ENCODE peak calls at places on chromosomes 7 and 10, in seven cellular contexts. H, Y, E, Q, Z, V and I are unnamed samples.

GRCh38 chr10:107687702-107688101 is 523.2 kb upstream of the SORCS1 start:
- DNase-seq in H (no peak), Y (no peak), E (no peak), Q (no peak), Z (no peak), V (no peak), I (no peak)

GRCh38 chr10:46294641-46295230 is 7.9 kb downstream of the ANTXRL start:
- DNase-seq in H (no peak), Y (no peak), E (no peak), Q (no peak), Z (peak), V (no peak), I (no peak)

GRCh38 chr10:72259491-72260214 is 14.1 kb upstream of the DDIT4 start:
- DNase-seq in H (no peak), Y (no peak), E (no peak), Q (peak), Z (peak), V (no peak), I (no peak)

GRCh38 chr10:73780966-73781365 is 882 bp upstream of the CHCHD1 start:
- DNase-seq in H (no peak), Y (no peak), E (no peak), Q (no peak), Z (no peak), V (no peak), I (no peak)

GRCh38 chr7:80764132-80764531 is 125.7 kb downstream of the CD36 start:
- DNase-seq in H (no peak), Y (no peak), E (peak), Q (no peak), Z (no peak), V (no peak), I (no peak)

GRCh38 chr7:135744938-135745701 is 3.5 kb downstream of the FAM180A start:
- DNase-seq in H (no peak), Y (peak), E (no peak), Q (no peak), Z (no peak), V (no peak), I (peak)

GRCh38 chr10:83678850-83679249 is 460.5 kb upstream of the GHITM start:
- DNase-seq in H (no peak), Y (no peak), E (no peak), Q (no peak), Z (no peak), V (no peak), I (no peak)

GRCh38 chr10:12513775-12514663 is 164.7 kb downstream of the CAMK1D start:
- DNase-seq in H (no peak), Y (no peak), E (no peak), Q (no peak), Z (no peak), V (peak), I (no peak)

GRCh38 chr10:60208676-60209269 is 180.9 kb downstream of the ANK3 start:
- DNase-seq in H (no peak), Y (peak), E (peak), Q (peak), Z (no peak), V (no peak), I (peak)

GRCh38 chr10:124701435-124701834 is 42.7 kb downstream of the FAM53B start:
- DNase-seq in H (no peak), Y (peak), E (no peak), Q (no peak), Z (peak), V (no peak), I (peak)

GRCh38 chr7:151757274-151757673 is 119.6 kb downstream of the PRKAG2 start:
- DNase-seq in H (no peak), Y (no peak), E (no peak), Q (no peak), Z (no peak), V (no peak), I (no peak)

GRCh38 chr10:86545097-86545496 is 23.5 kb upstream of the WAPL start:
- DNase-seq in H (no peak), Y (no peak), E (no peak), Q (no peak), Z (no peak), V (no peak), I (no peak)

GRCh38 chr7:45407730-45408406 is 166.3 kb upstream of the ADCY1 start:
- DNase-seq in H (no peak), Y (no peak), E (peak), Q (no peak), Z (no peak), V (no peak), I (no peak)

GRCh38 chr10:13728898-13729535 is 142.3 kb downstream of the PRPF18 start:
- DNase-seq in H (no peak), Y (no peak), E (no peak), Q (no peak), Z (no peak), V (no peak), I (no peak)

GRCh38 chr7:77838929-77839491 is 40.4 kb downstream of the PHTF2 start:
- DNase-seq in H (no peak), Y (no peak), E (peak), Q (no peak), Z (no peak), V (no peak), I (no peak)

GRCh38 chr10:28219241-28219640 is 83.6 kb downstream of the MPP7 start:
- DNase-seq in H (no peak), Y (no peak), E (no peak), Q (no peak), Z (no peak), V (no peak), I (peak)

GRCh38 chr7:120996333-120996982 is 7.9 kb downstream of the CPED1 start:
- DNase-seq in H (no peak), Y (peak), E (no peak), Q (no peak), Z (peak), V (peak), I (peak)

GRCh38 chr10:124249812-124250432 is 156.5 kb upstream of the CHST15 start:
- DNase-seq in H (no peak), Y (no peak), E (peak), Q (no peak), Z (peak), V (no peak), I (no peak)

GRCh38 chr7:67813621-67814292 is 817.1 kb downstream of the TYW1 start:
- DNase-seq in H (no peak), Y (no peak), E (no peak), Q (no peak), Z (no peak), V (no peak), I (no peak)

GRCh38 chr10:78170026-78170475 is 136.4 kb downstream of the RPS24 start:
- DNase-seq in H (no peak), Y (peak), E (no peak), Q (peak), Z (no peak), V (no peak), I (no peak)

GRCh38 chr7:41869091-41869490 is 166.2 kb upstream of the INHBA start:
- DNase-seq in H (no peak), Y (no peak), E (no peak), Q (no peak), Z (no peak), V (no peak), I (no peak)

GRCh38 chr10:72796042-72796441 is 97.5 kb upstream of the OIT3 start:
- DNase-seq in H (no peak), Y (no peak), E (no peak), Q (peak), Z (no peak), V (no peak), I (no peak)

GRCh38 chr7:22464299-22464698 is 35.7 kb downstream of the STEAP1B start:
- DNase-seq in H (peak), Y (no peak), E (no peak), Q (no peak), Z (no peak), V (no peak), I (no peak)

GRCh38 chr7:7662527-7662926 is 22.0 kb downstream of the UMAD1 start:
- DNase-seq in H (no peak), Y (no peak), E (peak), Q (peak), Z (no peak), V (no peak), I (no peak)

GRCh38 chr7:36015733-36016132 is 137.3 kb upstream of the EEPD1 start:
- DNase-seq in H (no peak), Y (no peak), E (no peak), Q (no peak), Z (no peak), V (no peak), I (no peak)

GRCh38 chr10:109103278-109103677 is 820.0 kb downstream of the XPNPEP1 start:
- DNase-seq in H (no peak), Y (no peak), E (no peak), Q (no peak), Z (no peak), V (no peak), I (no peak)

GRCh38 chr7:51009716-51010496 is 227.2 kb upstream of the GRB10 start:
- DNase-seq in H (peak), Y (peak), E (no peak), Q (no peak), Z (no peak), V (no peak), I (no peak)

GRCh38 chr10:70513848-70514309 is 35.3 kb downstream of the PALD1 start:
- DNase-seq in H (no peak), Y (no peak), E (no peak), Q (no peak), Z (no peak), V (no peak), I (no peak)

GRCh38 chr7:40987571-40987970 is 715.3 kb downstream of the INHBA start:
- DNase-seq in H (no peak), Y (no peak), E (no peak), Q (no peak), Z (no peak), V (no peak), I (no peak)

GRCh38 chr10:132626761-132627735 is 89.5 kb downstream of the INPP5A start:
- DNase-seq in H (no peak), Y (no peak), E (no peak), Q (no peak), Z (peak), V (no peak), I (no peak)

GRCh38 chr10:100766693-100767427 is 21.5 kb downstream of the PAX2 start:
- DNase-seq in H (no peak), Y (no peak), E (peak), Q (peak), Z (no peak), V (no peak), I (no peak)

GRCh38 chr10:8435186-8436055 is 380.9 kb downstream of the GATA3 start:
- DNase-seq in H (no peak), Y (no peak), E (no peak), Q (peak), Z (no peak), V (no peak), I (no peak)

GRCh38 chr7:132738254-132738653 is 162.0 kb upstream of the PLXNA4 start:
- DNase-seq in H (no peak), Y (peak), E (no peak), Q (peak), Z (no peak), V (no peak), I (peak)

GRCh38 chr10:102646610-102647432 is 2.5 kb downstream of the TRIM8 start:
- DNase-seq in H (no peak), Y (no peak), E (peak), Q (no peak), Z (no peak), V (peak), I (no peak)

GRCh38 chr7:158395780-158396214 is 191.8 kb downstream of the PTPRN2 start:
- DNase-seq in H (no peak), Y (no peak), E (peak), Q (peak), Z (no peak), V (no peak), I (no peak)

GRCh38 chr7:135770139-135770710 is 21.6 kb upstream of the FAM180A start:
- DNase-seq in H (no peak), Y (no peak), E (no peak), Q (no peak), Z (no peak), V (no peak), I (peak)

GRCh38 chr10:12750526-12751201 is 250.8 kb downstream of the CCDC3 start:
- DNase-seq in H (no peak), Y (no peak), E (no peak), Q (no peak), Z (no peak), V (no peak), I (no peak)

GRCh38 chr10:15118615-15119014 is 21.5 kb downstream of the RPP38 start:
- DNase-seq in H (no peak), Y (no peak), E (no peak), Q (no peak), Z (no peak), V (no peak), I (no peak)

GRCh38 chr10:78513330-78513729 is 479.7 kb downstream of the RPS24 start:
- DNase-seq in H (peak), Y (no peak), E (no peak), Q (no peak), Z (no peak), V (peak), I (no peak)

GRCh38 chr10:62818426-62819011 is 2.4 kb upstream of the EGR2 start:
- DNase-seq in H (no peak), Y (peak), E (peak), Q (peak), Z (peak), V (peak), I (no peak)
- TF ChIP-seq CTCF in H (no peak), Y (no peak), E (peak), Q (no peak), Z (no peak), V (no peak), I (no peak)

DNA sequence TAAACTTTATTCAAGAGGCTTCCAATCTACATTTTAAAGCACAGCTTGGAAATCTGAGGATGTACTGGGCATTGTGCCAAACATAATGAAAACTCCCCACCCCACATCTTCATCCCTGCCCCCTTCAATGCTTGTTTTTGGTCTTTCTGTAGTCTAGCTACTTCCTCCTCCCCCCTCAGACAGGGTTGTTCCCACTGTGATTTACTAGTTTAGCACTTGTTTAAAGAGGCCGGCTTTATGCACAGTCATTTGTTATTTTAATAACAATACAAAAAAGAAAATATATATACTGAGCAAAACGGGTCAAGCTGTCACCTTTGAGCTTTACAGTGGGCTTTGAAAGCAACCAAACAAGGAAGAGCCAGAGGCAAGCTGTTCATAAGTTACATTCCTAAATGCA is 132.6 kb downstream of the CHRM2 start:
- DNase-seq in H (no peak), Y (peak), E (no peak), Q (no peak), Z (no peak), V (no peak), I (no peak)
- H3K27ac ChIP-seq in H (no peak), Y (no peak), E (no peak), Q (no peak), Z (no peak), V (no peak), I (peak)

GRCh38 chr10:11147723-11148122 is 130.1 kb downstream of the CELF2 start:
- DNase-seq in H (no peak), Y (no peak), E (peak), Q (no peak), Z (no peak), V (peak), I (no peak)
- TF ChIP-seq CTCF in H (no peak), Y (no peak), E (no peak), Q (no peak), Z (no peak), V (no peak), I (no peak)

GRCh38 chr10:30454744-30455498 is 20.9 kb downstream of the MAP3K8 start:
- DNase-seq in H (no peak), Y (peak), E (no peak), Q (no peak), Z (no peak), V (no peak), I (peak)
- H3K27ac ChIP-seq in H (peak), Y (peak), E (no peak), Q (peak), Z (peak), V (no peak), I (peak)

GRCh38 chr7:42991024-42991423 is 58.8 kb downstream of the MRPL32 start:
- DNase-seq in H (peak), Y (no peak), E (no peak), Q (no peak), Z (no peak), V (no peak), I (no peak)

GRCh38 chr7:42994096-42994495 is 61.9 kb downstream of the MRPL32 start:
- DNase-seq in H (no peak), Y (no peak), E (no peak), Q (no peak), Z (no peak), V (no peak), I (no peak)

GRCh38 chr7:42991913-42992576 is 59.9 kb downstream of the MRPL32 start:
- DNase-seq in H (no peak), Y (no peak), E (peak), Q (no peak), Z (no peak), V (no peak), I (no peak)

GRCh38 chr7:42997611-42998010 is 65.4 kb downstream of the MRPL32 start:
- DNase-seq in H (peak), Y (no peak), E (no peak), Q (no peak), Z (no peak), V (no peak), I (no peak)

GRCh38 chr7:42993038-42993437 is 60.9 kb downstream of the MRPL32 start:
- DNase-seq in H (no peak), Y (no peak), E (peak), Q (no peak), Z (no peak), V (no peak), I (no peak)
- TF ChIP-seq CTCF in H (no peak), Y (no peak), E (peak), Q (no peak), Z (no peak), V (no peak), I (peak)

DNA sequence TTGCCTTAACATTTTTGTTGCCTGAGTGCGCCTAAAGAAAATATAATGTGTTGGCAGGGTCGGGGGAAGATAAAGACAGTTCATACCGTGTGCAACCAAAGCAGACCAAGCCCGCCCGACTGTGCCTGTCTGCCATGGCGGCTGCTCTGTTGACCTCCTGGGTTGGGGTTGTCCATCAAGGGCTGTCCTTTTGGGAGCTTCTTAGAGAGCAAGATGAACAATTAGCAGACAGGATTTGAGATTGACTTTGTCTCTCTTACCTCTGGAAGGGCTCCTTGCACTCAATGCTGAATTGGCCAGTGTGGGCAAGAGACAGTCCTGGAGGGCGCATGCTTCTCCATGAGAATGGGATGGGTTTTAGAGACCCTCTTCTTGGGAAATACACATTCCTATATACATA is 319.6 kb downstream of the GLRX3 start:
- DNase-seq in H (peak), Y (no peak), E (no peak), Q (no peak), Z (no peak), V (no peak), I (no peak)
- H3K27ac ChIP-seq in H (no peak), Y (no peak), E (no peak), Q (no peak), Z (no peak), V (no peak), I (no peak)

DNA sequence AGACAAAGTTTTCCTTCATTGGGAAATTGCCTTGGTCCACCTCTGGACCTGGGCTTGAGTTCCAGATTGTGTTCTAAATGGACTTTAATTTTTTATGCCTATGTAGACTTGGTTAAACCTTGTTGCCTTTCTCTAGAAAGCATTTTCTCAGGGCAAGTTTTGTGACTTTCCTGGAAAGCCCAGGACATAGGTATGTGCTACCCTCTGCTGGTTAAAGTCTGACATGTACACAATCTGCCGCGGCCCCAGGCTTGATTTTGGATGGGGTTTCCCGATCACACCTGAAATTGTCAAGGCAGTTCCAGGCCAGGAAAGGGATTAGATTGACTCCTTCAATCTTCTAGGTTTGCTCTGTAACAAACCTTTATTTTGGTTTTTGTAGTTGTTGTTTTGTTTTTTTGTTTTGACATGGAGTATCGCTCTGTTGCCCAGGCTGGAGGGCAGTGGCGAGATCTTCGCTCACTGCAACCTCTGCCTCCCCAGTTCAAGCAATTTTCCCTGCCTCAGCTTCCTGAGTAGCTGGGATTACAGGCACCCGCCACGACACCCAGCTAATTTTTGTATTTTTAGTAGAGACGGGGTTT is 14.1 kb upstream of the AKR1B10 start:
- DNase-seq in H (no peak), Y (peak), E (peak), Q (peak), Z (no peak), V (peak), I (no peak)
- TF ChIP-seq CTCF in H (peak), Y (peak), E (peak), Q (peak), Z (peak), V (peak), I (peak)

GRCh38 chr10:110105873-110106272 is 98.1 kb downstream of the ADD3 start:
- DNase-seq in H (no peak), Y (no peak), E (no peak), Q (no peak), Z (no peak), V (no peak), I (no peak)
- H3K27ac ChIP-seq in H (no peak), Y (no peak), E (no peak), Q (no peak), Z (no peak), V (no peak), I (no peak)

GRCh38 chr10:91409069-91409868 is 875 bp upstream of the HECTD2 start:
- DNase-seq in H (peak), Y (peak), E (peak), Q (peak), Z (peak), V (no peak), I (no peak)
- TF ChIP-seq CTCF in H (peak), Y (no peak), E (no peak), Q (no peak), Z (no peak), V (no peak), I (no peak)